ENCODE peak calls at places on chromosomes 11 and 22, in six cellular contexts. One of them, this sample, is unnamed.
A peak's percentile ranks its signal among the peaks of the same experiment; 100 is the strongest.

GRCh38 chr11:61007383-61007970 is 36.0 kb downstream of the CD6 start:
- DNase-seq in spleen: no peak
- DNase-seq in sigmoid colon: no peak
- DNase-seq in cardiac muscle cell: no peak
- DNase-seq in stomach: no peak
- DNase-seq in Peyer's patch: no peak
- DNase-seq in this sample: no peak

GRCh38 chr11:20045098-20045688 is 115.1 kb downstream of the DBX1 start:
- DNase-seq in spleen: no peak
- DNase-seq in sigmoid colon: no peak
- DNase-seq in cardiac muscle cell: no peak
- DNase-seq in stomach: no peak
- DNase-seq in Peyer's patch: no peak
- DNase-seq in this sample: no peak

GRCh38 chr22:28743852-28744251 is 2.0 kb downstream of the HSCB start:
- DNase-seq in spleen: peak; percentile 7
- DNase-seq in sigmoid colon: no peak
- DNase-seq in cardiac muscle cell: no peak
- DNase-seq in stomach: no peak
- DNase-seq in Peyer's patch: no peak
- DNase-seq in this sample: no peak

GRCh38 chr22:42079319-42080251 is at the start of gene SMDT1:
- DNase-seq in spleen: peak; percentile 100
- DNase-seq in sigmoid colon: peak; percentile 100
- DNase-seq in cardiac muscle cell: peak; percentile 99
- DNase-seq in stomach: peak; percentile 99
- DNase-seq in Peyer's patch: peak; percentile 100
- DNase-seq in this sample: peak; percentile 96

GRCh38 chr11:112613051-112613972 is 347.9 kb upstream of the NCAM1 start:
- DNase-seq in spleen: no peak
- DNase-seq in sigmoid colon: no peak
- DNase-seq in cardiac muscle cell: peak; percentile 61
- DNase-seq in stomach: no peak
- DNase-seq in Peyer's patch: no peak
- DNase-seq in this sample: peak; percentile 36

GRCh38 chr11:74025467-74026166 is 16.7 kb upstream of the UCP3 start:
- DNase-seq in spleen: no peak
- DNase-seq in sigmoid colon: no peak
- DNase-seq in cardiac muscle cell: no peak
- DNase-seq in stomach: no peak
- DNase-seq in Peyer's patch: no peak
- DNase-seq in this sample: no peak

GRCh38 chr11:7484645-7485044 is 661 bp upstream of the OLFML1 start:
- DNase-seq in spleen: no peak
- DNase-seq in sigmoid colon: no peak
- DNase-seq in cardiac muscle cell: peak; percentile 4
- DNase-seq in stomach: no peak
- DNase-seq in Peyer's patch: no peak
- DNase-seq in this sample: no peak

GRCh38 chr11:45715398-45715797 is 50.0 kb upstream of the CHST1 start:
- DNase-seq in spleen: no peak
- DNase-seq in sigmoid colon: no peak
- DNase-seq in cardiac muscle cell: no peak
- DNase-seq in stomach: no peak
- DNase-seq in Peyer's patch: no peak
- DNase-seq in this sample: no peak

GRCh38 chr11:7019500-7020182 is 505 bp downstream of the ZNF214 start:
- DNase-seq in spleen: no peak
- DNase-seq in sigmoid colon: peak; percentile 71
- DNase-seq in cardiac muscle cell: peak; percentile 42
- DNase-seq in stomach: no peak
- DNase-seq in Peyer's patch: no peak
- DNase-seq in this sample: peak; percentile 1

GRCh38 chr11:43285826-43286225 is 26.0 kb upstream of the API5 start:
- DNase-seq in spleen: no peak
- DNase-seq in sigmoid colon: no peak
- DNase-seq in cardiac muscle cell: no peak
- DNase-seq in stomach: no peak
- DNase-seq in Peyer's patch: no peak
- DNase-seq in this sample: no peak

GRCh38 chr11:124837491-124837856 is 27.8 kb upstream of the ROBO3 start:
- DNase-seq in spleen: no peak
- DNase-seq in sigmoid colon: no peak
- DNase-seq in cardiac muscle cell: peak; percentile 90
- DNase-seq in stomach: no peak
- DNase-seq in Peyer's patch: no peak
- DNase-seq in this sample: peak; percentile 76

GRCh38 chr22:39731881-39732555 is 161.5 kb downstream of the CACNA1I start:
- DNase-seq in spleen: peak; percentile 68
- DNase-seq in sigmoid colon: no peak
- DNase-seq in cardiac muscle cell: no peak
- DNase-seq in stomach: no peak
- DNase-seq in Peyer's patch: no peak
- DNase-seq in this sample: no peak

GRCh38 chr11:70873736-70874412 is 378.5 kb downstream of the SHANK2 start:
- DNase-seq in spleen: no peak
- DNase-seq in sigmoid colon: no peak
- DNase-seq in cardiac muscle cell: no peak
- DNase-seq in stomach: no peak
- DNase-seq in Peyer's patch: no peak
- DNase-seq in this sample: no peak

GRCh38 chr11:17353228-17354021 is 1.8 kb downstream of the NCR3LG1 start:
- DNase-seq in spleen: peak; percentile 88
- DNase-seq in sigmoid colon: peak; percentile 87
- DNase-seq in cardiac muscle cell: peak; percentile 90
- DNase-seq in stomach: peak; percentile 73
- DNase-seq in Peyer's patch: peak; percentile 87
- DNase-seq in this sample: no peak

GRCh38 chr11:60831501-60832079 is 10.3 kb upstream of the CCDC86 start:
- DNase-seq in spleen: no peak
- DNase-seq in sigmoid colon: no peak
- DNase-seq in cardiac muscle cell: peak; percentile 47
- DNase-seq in stomach: no peak
- DNase-seq in Peyer's patch: no peak
- DNase-seq in this sample: no peak

GRCh38 chr11:104907521-104908185 is 9.4 kb upstream of the CASP12 start:
- DNase-seq in spleen: no peak
- DNase-seq in sigmoid colon: no peak
- DNase-seq in cardiac muscle cell: no peak
- DNase-seq in stomach: no peak
- DNase-seq in Peyer's patch: no peak
- DNase-seq in this sample: no peak

GRCh38 chr11:83033972-83034672 is 37.6 kb downstream of the RAB30 start:
- DNase-seq in spleen: no peak
- DNase-seq in sigmoid colon: peak; percentile 71
- DNase-seq in cardiac muscle cell: peak; percentile 78
- DNase-seq in stomach: peak; percentile 31
- DNase-seq in Peyer's patch: no peak
- DNase-seq in this sample: peak; percentile 82

GRCh38 chr11:34351687-34352469 is 5.9 kb downstream of the ABTB2 start:
- DNase-seq in spleen: no peak
- DNase-seq in sigmoid colon: no peak
- DNase-seq in cardiac muscle cell: no peak
- DNase-seq in stomach: no peak
- DNase-seq in Peyer's patch: no peak
- DNase-seq in this sample: no peak

GRCh38 chr11:86914836-86915519 is 40.2 kb downstream of the FZD4 start:
- DNase-seq in spleen: no peak
- DNase-seq in sigmoid colon: no peak
- DNase-seq in cardiac muscle cell: no peak
- DNase-seq in stomach: no peak
- DNase-seq in Peyer's patch: no peak
- DNase-seq in this sample: no peak

GRCh38 chr11:88489030-88489429 is 151.5 kb upstream of the CTSC start:
- DNase-seq in spleen: no peak
- DNase-seq in sigmoid colon: no peak
- DNase-seq in cardiac muscle cell: no peak
- DNase-seq in stomach: no peak
- DNase-seq in Peyer's patch: no peak
- DNase-seq in this sample: no peak

GRCh38 chr11:88491674-88492073 is 154.1 kb upstream of the CTSC start:
- DNase-seq in spleen: no peak
- DNase-seq in sigmoid colon: no peak
- DNase-seq in cardiac muscle cell: no peak
- DNase-seq in stomach: no peak
- DNase-seq in Peyer's patch: no peak
- DNase-seq in this sample: no peak

DNA sequence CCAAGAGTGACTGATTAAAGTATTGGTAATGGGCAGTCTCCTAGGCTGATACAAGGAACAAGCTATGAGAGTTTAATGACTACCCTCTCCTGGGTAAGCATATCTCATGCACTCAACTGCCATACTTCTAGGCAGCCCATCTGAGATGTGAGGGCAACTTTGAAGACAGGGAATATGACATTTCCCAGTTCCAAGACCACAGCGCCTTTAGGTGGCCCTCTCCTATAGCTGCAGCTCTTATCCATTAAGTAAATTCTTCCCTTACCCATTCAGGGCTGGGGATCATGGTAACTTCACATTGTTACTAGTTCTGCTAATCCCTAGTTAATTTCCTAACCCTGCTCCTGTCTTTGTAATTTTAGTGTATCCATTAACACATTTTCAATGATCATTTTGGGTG is 157.3 kb upstream of the CTSC start:
- DNase-seq in spleen: no peak
- DNase-seq in sigmoid colon: no peak
- DNase-seq in cardiac muscle cell: no peak
- DNase-seq in stomach: no peak
- DNase-seq in Peyer's patch: no peak
- DNase-seq in this sample: no peak
- TF ChIP-seq CTCF in spleen: no peak
- TF ChIP-seq CTCF in sigmoid colon: no peak
- TF ChIP-seq CTCF in cardiac muscle cell: peak; percentile 7
- TF ChIP-seq CTCF in stomach: no peak
- TF ChIP-seq CTCF in Peyer's patch: no peak
- TF ChIP-seq CTCF in this sample: no peak

GRCh38 chr11:28675183-28675582 is 567.0 kb downstream of the METTL15 start:
- DNase-seq in spleen: no peak
- DNase-seq in sigmoid colon: no peak
- DNase-seq in cardiac muscle cell: no peak
- DNase-seq in stomach: no peak
- DNase-seq in Peyer's patch: no peak
- DNase-seq in this sample: no peak

GRCh38 chr11:28677719-28678118 is 569.5 kb downstream of the METTL15 start:
- DNase-seq in spleen: no peak
- DNase-seq in sigmoid colon: no peak
- DNase-seq in cardiac muscle cell: no peak
- DNase-seq in stomach: no peak
- DNase-seq in Peyer's patch: no peak
- DNase-seq in this sample: no peak

GRCh38 chr11:28674432-28675076 is 566.4 kb downstream of the METTL15 start:
- DNase-seq in spleen: no peak
- DNase-seq in sigmoid colon: no peak
- DNase-seq in cardiac muscle cell: peak; percentile 57
- DNase-seq in stomach: no peak
- DNase-seq in Peyer's patch: no peak
- DNase-seq in this sample: no peak

GRCh38 chr11:28671326-28671725 is 563.1 kb downstream of the METTL15 start:
- DNase-seq in spleen: no peak
- DNase-seq in sigmoid colon: no peak
- DNase-seq in cardiac muscle cell: no peak
- DNase-seq in stomach: no peak
- DNase-seq in Peyer's patch: no peak
- DNase-seq in this sample: no peak

GRCh38 chr11:28673687-28674431 is 565.7 kb downstream of the METTL15 start:
- DNase-seq in spleen: no peak
- DNase-seq in sigmoid colon: no peak
- DNase-seq in cardiac muscle cell: no peak
- DNase-seq in stomach: no peak
- DNase-seq in Peyer's patch: no peak
- DNase-seq in this sample: no peak
- H3K4me3 ChIP-seq in spleen: no peak overlapping the region
- H3K4me3 ChIP-seq in sigmoid colon: no peak overlapping the region
- H3K4me3 ChIP-seq in cardiac muscle cell: no peak overlapping the region
- H3K4me3 ChIP-seq in stomach: no peak overlapping the region
- H3K4me3 ChIP-seq in Peyer's patch: no peak overlapping the region
- H3K4me3 ChIP-seq in this sample: no peak overlapping the region

DNA sequence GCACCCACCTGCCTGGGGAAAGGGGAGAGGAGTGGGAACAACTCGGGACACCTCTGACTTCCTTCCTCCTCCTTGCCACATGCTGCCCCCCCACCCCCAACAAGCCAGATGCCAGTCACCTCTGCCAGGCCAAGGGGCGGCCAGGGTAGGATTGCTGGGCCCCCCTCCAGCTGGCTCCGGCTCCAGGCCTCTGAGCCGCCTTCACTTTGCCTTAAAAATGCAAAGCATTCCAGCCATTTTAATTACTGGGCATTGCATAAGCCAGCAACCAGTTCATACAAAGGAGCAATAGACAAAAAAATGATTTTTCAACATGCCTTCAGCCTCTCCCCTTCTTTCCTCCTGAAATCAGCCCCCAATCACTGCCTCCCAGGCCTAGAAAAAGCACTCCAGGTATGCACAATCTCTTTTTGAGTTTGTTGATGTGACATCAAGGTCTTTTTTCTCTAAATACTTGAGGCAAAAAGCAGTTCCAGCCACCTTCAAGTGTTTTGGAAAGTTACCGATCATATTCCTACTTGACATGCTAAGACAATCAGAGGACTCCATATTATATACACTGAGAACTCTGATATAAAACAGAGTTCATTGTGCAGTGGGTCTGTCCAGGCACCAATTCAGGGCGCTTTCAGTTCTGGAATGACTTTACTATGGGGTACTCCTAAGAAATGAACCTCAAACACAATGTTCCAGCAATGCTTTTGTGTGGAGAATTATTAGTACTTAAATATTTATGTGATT is 12.5 kb upstream of the TIMP3 start:
- DNase-seq in spleen: no peak
- DNase-seq in sigmoid colon: peak; percentile 72
- DNase-seq in cardiac muscle cell: peak; percentile 84
- DNase-seq in stomach: no peak
- DNase-seq in Peyer's patch: no peak
- DNase-seq in this sample: no peak
- TF ChIP-seq CTCF in spleen: no peak
- TF ChIP-seq CTCF in sigmoid colon: no peak
- TF ChIP-seq CTCF in cardiac muscle cell: no peak
- TF ChIP-seq CTCF in stomach: no peak
- TF ChIP-seq CTCF in Peyer's patch: no peak
- TF ChIP-seq CTCF in this sample: no peak

GRCh38 chr11:128519353-128519752 is 68.0 kb downstream of the ETS1 start:
- DNase-seq in spleen: no peak
- DNase-seq in sigmoid colon: no peak
- DNase-seq in cardiac muscle cell: no peak
- DNase-seq in stomach: no peak
- DNase-seq in Peyer's patch: no peak
- DNase-seq in this sample: no peak

GRCh38 chr11:128516467-128516778 is 70.9 kb downstream of the ETS1 start:
- DNase-seq in spleen: no peak
- DNase-seq in sigmoid colon: no peak
- DNase-seq in cardiac muscle cell: no peak
- DNase-seq in stomach: no peak
- DNase-seq in Peyer's patch: no peak
- DNase-seq in this sample: no peak

GRCh38 chr11:128516886-128517285 is 70.5 kb downstream of the ETS1 start:
- DNase-seq in spleen: no peak
- DNase-seq in sigmoid colon: no peak
- DNase-seq in cardiac muscle cell: no peak
- DNase-seq in stomach: no peak
- DNase-seq in Peyer's patch: no peak
- DNase-seq in this sample: no peak

GRCh38 chr11:128518493-128519207 is 68.7 kb downstream of the ETS1 start:
- DNase-seq in spleen: no peak
- DNase-seq in sigmoid colon: no peak
- DNase-seq in cardiac muscle cell: peak; percentile 41
- DNase-seq in stomach: no peak
- DNase-seq in Peyer's patch: no peak
- DNase-seq in this sample: no peak

GRCh38 chr11:128517457-128518230 is 69.7 kb downstream of the ETS1 start:
- DNase-seq in spleen: no peak
- DNase-seq in sigmoid colon: no peak
- DNase-seq in cardiac muscle cell: peak; percentile 55
- DNase-seq in stomach: no peak
- DNase-seq in Peyer's patch: no peak
- DNase-seq in this sample: peak; percentile 52
- H3K4me3 ChIP-seq in spleen: peak overlapping the region; percentile 82
- H3K4me3 ChIP-seq in sigmoid colon: no peak overlapping the region
- H3K4me3 ChIP-seq in cardiac muscle cell: no peak overlapping the region
- H3K4me3 ChIP-seq in stomach: peak overlapping the region; percentile 60
- H3K4me3 ChIP-seq in Peyer's patch: peak overlapping the region; percentile 61
- H3K4me3 ChIP-seq in this sample: peak overlapping the region; percentile 95

This sample was measured in astrocyte of the cerebellum.